ENCODE peak calls at places on chromosomes 12 and 14, in four cellular contexts. H is NCI-H2081, W is lung microvascular endothelial cell, M is H7. Y is an unnamed sample.

GRCh38 chr14:88879016-88879415 is 54.6 kb downstream of the TTC8 start:
- DNase-seq in W (peak), H (no peak), M (no peak), Y (no peak)

GRCh38 chr14:101442451-101442850 is 118.8 kb upstream of the DIO3 start:
- DNase-seq in M (no peak), W (no peak), H (no peak), Y (no peak)

GRCh38 chr12:111407371-111408115 is 1.8 kb downstream of the SH2B3 start:
- DNase-seq in H (no peak), W (no peak), M (peak), Y (no peak)

GRCh38 chr12:76669981-76670380 is 93.9 kb upstream of the ZDHHC17 start:
- DNase-seq in W (no peak), M (no peak), H (no peak), Y (no peak)

GRCh38 chr12:113403435-113404415 is at the start of gene SDS:
- DNase-seq in H (no peak), M (peak), W (peak), Y (peak)

GRCh38 chr12:120098756-120099470 is 17.6 kb downstream of the RAB35 start:
- DNase-seq in W (no peak), H (no peak), M (peak), Y (no peak)

GRCh38 chr12:89390802-89391673 is 38.7 kb upstream of the DUSP6 start:
- DNase-seq in W (no peak), H (no peak), M (no peak), Y (no peak)

GRCh38 chr12:43988838-43989560 is 153.1 kb downstream of the TMEM117 start:
- DNase-seq in W (peak), M (no peak), H (no peak), Y (no peak)

Y was measured in NCI-H1092 treated with DMSO at 0.1 percent for 48 hours.